ENCODE peak calls at places on chromosomes 7 and 10, in five cellular contexts. One of them, this sample, is unnamed.

GRCh38 chr10:57791546-57791945 is 476.1 kb downstream of the IPMK start:
- DNase-seq in adrenal gland: no peak
- DNase-seq in fibroblast of lung: no peak
- DNase-seq in PC-9: no peak
- DNase-seq in cardiac muscle cell: no peak
- DNase-seq in this sample: no peak

GRCh38 chr7:149620961-149621360 is 123.4 kb upstream of the ZNF746 start:
- DNase-seq in adrenal gland: no peak
- DNase-seq in fibroblast of lung: no peak
- DNase-seq in PC-9: no peak
- DNase-seq in cardiac muscle cell: no peak
- DNase-seq in this sample: no peak

GRCh38 chr10:15230257-15230656 is 61.8 kb upstream of the NMT2 start:
- DNase-seq in adrenal gland: no peak
- DNase-seq in PC-9: no peak
- DNase-seq in cardiac muscle cell: no peak
- DNase-seq in fibroblast of lung: no peak
- DNase-seq in this sample: no peak

GRCh38 chr7:101936223-101936611 is 118.8 kb downstream of the CUX1 start:
- DNase-seq in fibroblast of lung: no peak
- DNase-seq in cardiac muscle cell: no peak
- DNase-seq in adrenal gland: no peak
- DNase-seq in PC-9: no peak
- DNase-seq in this sample: no peak

GRCh38 chr10:17075510-17075909 is 54.1 kb downstream of the CUBN start:
- DNase-seq in fibroblast of lung: peak; percentile 95
- DNase-seq in cardiac muscle cell: peak; percentile 95
- DNase-seq in PC-9: peak; percentile 88
- DNase-seq in adrenal gland: no peak
- DNase-seq in this sample: no peak

GRCh38 chr10:32103721-32104120 is 47.5 kb upstream of the KIF5B start:
- DNase-seq in fibroblast of lung: peak; percentile 6
- DNase-seq in cardiac muscle cell: peak; percentile 20
- DNase-seq in adrenal gland: no peak
- DNase-seq in PC-9: no peak
- DNase-seq in this sample: no peak

GRCh38 chr10:72881291-72881690 is 12.2 kb upstream of the OIT3 start:
- DNase-seq in cardiac muscle cell: no peak
- DNase-seq in PC-9: no peak
- DNase-seq in fibroblast of lung: no peak
- DNase-seq in adrenal gland: no peak
- DNase-seq in this sample: no peak

GRCh38 chr7:26291699-26292538 is at the start of gene SNX10:
- DNase-seq in cardiac muscle cell: peak; percentile 34
- DNase-seq in adrenal gland: peak; percentile 73
- DNase-seq in fibroblast of lung: no peak
- DNase-seq in PC-9: peak; percentile 59
- DNase-seq in this sample: no peak

GRCh38 chr7:83613232-83613631 is 35.7 kb downstream of the SEMA3E start:
- DNase-seq in fibroblast of lung: no peak
- DNase-seq in PC-9: no peak
- DNase-seq in cardiac muscle cell: no peak
- DNase-seq in adrenal gland: no peak
- DNase-seq in this sample: no peak
- H3K4me3 ChIP-seq in fibroblast of lung: no peak overlapping the region
- H3K4me3 ChIP-seq in PC-9: no peak overlapping the region
- H3K4me3 ChIP-seq in cardiac muscle cell: no peak overlapping the region
- H3K4me3 ChIP-seq in adrenal gland: no peak overlapping the region
- H3K4me3 ChIP-seq in this sample: no peak overlapping the region

GRCh38 chr10:91208645-91209044 is 11.8 kb upstream of the PCGF5 start:
- DNase-seq in cardiac muscle cell: no peak
- DNase-seq in fibroblast of lung: no peak
- DNase-seq in PC-9: no peak
- DNase-seq in adrenal gland: no peak
- DNase-seq in this sample: no peak

GRCh38 chr10:91206837-91207474 is 13.5 kb upstream of the PCGF5 start:
- DNase-seq in cardiac muscle cell: no peak
- DNase-seq in fibroblast of lung: no peak
- DNase-seq in PC-9: no peak
- DNase-seq in adrenal gland: no peak
- DNase-seq in this sample: no peak

GRCh38 chr10:91211675-91212074 is 8.8 kb upstream of the PCGF5 start:
- DNase-seq in fibroblast of lung: no peak
- DNase-seq in PC-9: no peak
- DNase-seq in adrenal gland: no peak
- DNase-seq in cardiac muscle cell: no peak
- DNase-seq in this sample: no peak

GRCh38 chr10:91210435-91210834 is 10.0 kb upstream of the PCGF5 start:
- DNase-seq in cardiac muscle cell: no peak
- DNase-seq in PC-9: no peak
- DNase-seq in fibroblast of lung: no peak
- DNase-seq in adrenal gland: no peak
- DNase-seq in this sample: no peak

GRCh38 chr10:91210014-91210413 is 10.4 kb upstream of the PCGF5 start:
- DNase-seq in adrenal gland: no peak
- DNase-seq in fibroblast of lung: no peak
- DNase-seq in cardiac muscle cell: no peak
- DNase-seq in PC-9: no peak
- DNase-seq in this sample: no peak
- H3K4me3 ChIP-seq in adrenal gland: no peak overlapping the region
- H3K4me3 ChIP-seq in fibroblast of lung: no peak overlapping the region
- H3K4me3 ChIP-seq in cardiac muscle cell: no peak overlapping the region
- H3K4me3 ChIP-seq in PC-9: no peak overlapping the region
- H3K4me3 ChIP-seq in this sample: no peak overlapping the region

DNA sequence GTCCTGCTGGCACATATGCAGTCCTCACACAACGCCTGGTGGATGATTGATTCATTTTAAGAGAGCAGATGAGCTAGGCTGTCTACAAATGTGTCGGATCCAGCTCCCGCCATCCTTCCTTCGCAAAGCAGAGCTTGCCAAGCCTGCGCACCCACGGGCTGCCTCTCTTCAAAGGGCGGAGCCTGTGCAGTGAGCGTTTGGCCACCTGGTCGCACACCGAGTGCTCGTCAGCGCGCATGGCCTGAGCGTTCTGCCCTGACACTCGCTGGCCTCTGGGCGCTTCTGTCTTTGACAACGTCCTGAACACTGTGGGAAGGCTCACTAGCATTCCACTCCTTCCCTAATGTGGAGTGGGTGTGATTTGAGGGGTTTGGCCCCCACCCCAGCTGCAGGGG is 47.1 kb upstream of the TMEM72 start:
- DNase-seq in fibroblast of lung: peak; percentile 12
- DNase-seq in PC-9: no peak
- DNase-seq in cardiac muscle cell: peak; percentile 29
- DNase-seq in adrenal gland: no peak
- DNase-seq in this sample: no peak
- H3K4me3 ChIP-seq in fibroblast of lung: peak overlapping the region; percentile 74
- H3K4me3 ChIP-seq in PC-9: no peak overlapping the region
- H3K4me3 ChIP-seq in cardiac muscle cell: peak overlapping the region; percentile 45
- H3K4me3 ChIP-seq in adrenal gland: no peak overlapping the region
- H3K4me3 ChIP-seq in this sample: no peak overlapping the region

GRCh38 chr7:21355406-21355874 is 72.4 kb upstream of the SP4 start:
- DNase-seq in fibroblast of lung: no peak
- DNase-seq in adrenal gland: no peak
- DNase-seq in cardiac muscle cell: no peak
- DNase-seq in PC-9: peak; percentile 83
- DNase-seq in this sample: no peak
- H3K4me3 ChIP-seq in fibroblast of lung: no peak overlapping the region
- H3K4me3 ChIP-seq in adrenal gland: no peak overlapping the region
- H3K4me3 ChIP-seq in cardiac muscle cell: no peak overlapping the region
- H3K4me3 ChIP-seq in PC-9: no peak overlapping the region
- H3K4me3 ChIP-seq in this sample: no peak overlapping the region

DNA sequence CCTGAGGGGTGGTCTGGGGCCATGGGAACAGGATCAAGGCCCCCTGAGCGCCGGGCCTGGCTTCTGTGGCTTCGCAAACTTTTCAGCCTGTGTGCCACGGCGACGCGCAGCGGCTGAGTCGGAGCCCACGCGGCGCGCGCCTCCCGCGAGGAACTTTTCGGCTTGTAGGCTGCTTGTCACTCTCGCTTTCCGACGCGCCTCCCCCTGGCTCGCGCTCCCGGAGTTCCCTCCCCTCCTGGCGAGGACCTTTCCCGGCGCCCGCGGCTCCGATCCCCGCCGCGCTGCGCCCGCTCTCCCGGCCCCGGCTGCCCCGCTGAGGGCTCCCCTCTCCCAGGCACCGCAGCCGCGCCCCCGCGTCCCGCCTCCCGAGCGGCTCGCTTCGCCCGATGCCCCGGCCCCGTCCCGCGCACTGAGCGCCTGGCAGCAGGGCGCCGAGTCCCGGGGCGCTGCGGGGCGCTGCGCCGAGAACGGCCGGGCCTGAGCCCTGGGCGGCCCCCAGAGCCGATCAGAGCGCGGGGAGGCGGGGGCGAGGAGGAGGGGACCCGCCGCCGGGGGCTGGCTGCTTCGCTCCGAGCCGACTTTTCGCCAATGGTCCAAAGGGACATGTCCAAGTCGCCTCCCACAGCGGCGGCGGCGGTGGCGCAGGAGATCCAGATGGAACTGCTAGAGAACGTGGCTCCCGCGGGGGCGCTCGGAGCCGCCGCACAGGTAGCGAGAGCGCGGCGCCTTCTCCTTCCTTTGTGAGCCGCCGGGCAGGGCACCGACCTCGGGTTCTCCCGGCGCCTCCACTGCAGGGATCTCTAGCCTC is at the start of gene CACNB2:
- DNase-seq in cardiac muscle cell: peak; percentile 60
- DNase-seq in adrenal gland: peak; percentile 65
- DNase-seq in PC-9: no peak
- DNase-seq in fibroblast of lung: peak; percentile 69
- DNase-seq in this sample: peak; percentile 17
- H3K4me3 ChIP-seq in cardiac muscle cell: peak within 1 kb of the TSS; percentile 99
- H3K4me3 ChIP-seq in adrenal gland: no peak within 1 kb of the TSS
- H3K4me3 ChIP-seq in PC-9: peak within 1 kb of the TSS; percentile 14
- H3K4me3 ChIP-seq in fibroblast of lung: peak within 1 kb of the TSS; percentile 56
- H3K4me3 ChIP-seq in this sample: peak within 1 kb of the TSS; percentile 58

DNA sequence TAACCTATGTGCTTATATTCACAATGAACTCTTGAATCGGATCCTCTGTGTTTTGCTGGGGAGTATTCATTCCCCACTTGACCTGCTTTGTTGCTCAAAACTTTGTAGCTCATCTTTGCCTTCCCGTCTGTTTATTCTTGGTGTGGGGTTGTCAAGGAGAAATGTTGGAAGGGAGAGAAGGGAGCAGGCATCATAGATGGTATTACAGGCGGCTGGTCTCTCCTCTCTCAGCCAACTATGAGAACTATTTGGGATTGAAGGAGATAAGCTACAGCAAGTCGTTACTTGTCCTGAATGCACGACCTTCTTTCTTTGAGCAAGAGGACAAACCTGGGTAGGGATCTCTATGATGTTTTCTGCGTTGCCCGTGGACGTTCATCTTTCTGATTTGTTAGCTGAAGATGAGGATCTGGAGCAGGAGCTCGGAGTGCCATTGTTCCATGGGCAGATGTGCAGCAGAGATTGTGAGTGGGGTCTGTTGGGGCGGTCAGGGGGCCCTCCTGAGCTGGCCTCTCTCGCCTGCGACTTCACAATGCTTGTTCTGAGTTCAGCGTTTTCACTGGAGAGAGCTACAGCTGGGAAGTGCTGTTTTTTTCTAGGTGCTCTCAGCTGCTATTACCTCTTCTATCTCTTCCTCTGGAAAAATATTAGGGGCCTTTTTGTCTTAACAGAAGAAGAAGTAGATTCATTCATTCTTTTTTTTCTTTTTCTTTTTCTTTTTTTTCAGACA is 126.9 kb upstream of the KLF6 start:
- DNase-seq in PC-9: no peak
- DNase-seq in adrenal gland: no peak
- DNase-seq in cardiac muscle cell: peak; percentile 66
- DNase-seq in fibroblast of lung: no peak
- DNase-seq in this sample: no peak
- H3K4me3 ChIP-seq in PC-9: no peak overlapping the region
- H3K4me3 ChIP-seq in adrenal gland: no peak overlapping the region
- H3K4me3 ChIP-seq in cardiac muscle cell: no peak overlapping the region
- H3K4me3 ChIP-seq in fibroblast of lung: no peak overlapping the region
- H3K4me3 ChIP-seq in this sample: no peak overlapping the region

DNA sequence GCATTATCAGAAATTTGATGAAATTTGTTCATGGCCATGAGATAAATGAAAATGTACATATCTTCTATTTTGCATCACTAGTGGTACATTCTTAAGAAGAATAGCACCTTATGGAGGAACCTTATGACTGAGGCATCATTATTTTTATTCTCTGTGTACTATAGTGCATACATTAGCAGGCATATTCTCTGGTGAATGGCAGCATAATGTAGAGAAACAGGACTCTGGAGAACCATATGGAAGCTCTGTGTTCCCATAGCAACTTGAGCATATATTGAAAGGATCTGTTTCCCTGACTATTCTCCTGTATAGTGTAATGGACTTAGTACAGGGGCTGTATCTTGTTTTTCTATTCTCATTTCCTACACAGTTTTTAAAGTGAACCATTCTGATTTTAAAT is 128.3 kb upstream of the SMIM30 start:
- DNase-seq in fibroblast of lung: no peak
- DNase-seq in cardiac muscle cell: no peak
- DNase-seq in adrenal gland: no peak
- DNase-seq in PC-9: no peak
- DNase-seq in this sample: no peak
- H3K4me3 ChIP-seq in fibroblast of lung: no peak overlapping the region
- H3K4me3 ChIP-seq in cardiac muscle cell: no peak overlapping the region
- H3K4me3 ChIP-seq in adrenal gland: no peak overlapping the region
- H3K4me3 ChIP-seq in PC-9: no peak overlapping the region
- H3K4me3 ChIP-seq in this sample: no peak overlapping the region

GRCh38 chr10:80535671-80536360 is 1.9 kb upstream of the SH2D4B start:
- DNase-seq in cardiac muscle cell: peak; percentile 55
- DNase-seq in fibroblast of lung: peak; percentile 41
- DNase-seq in PC-9: peak; percentile 57
- DNase-seq in adrenal gland: peak; percentile 47
- DNase-seq in this sample: no peak
- H3K4me3 ChIP-seq in cardiac muscle cell: no peak overlapping the region
- H3K4me3 ChIP-seq in fibroblast of lung: peak overlapping the region; percentile 17
- H3K4me3 ChIP-seq in PC-9: peak overlapping the region; percentile 67
- H3K4me3 ChIP-seq in adrenal gland: no peak overlapping the region
- H3K4me3 ChIP-seq in this sample: no peak overlapping the region

GRCh38 chr10:11685787-11686218 is 56.4 kb upstream of the ECHDC3 start:
- DNase-seq in fibroblast of lung: peak; percentile 39
- DNase-seq in cardiac muscle cell: peak; percentile 73
- DNase-seq in PC-9: peak; percentile 44
- DNase-seq in adrenal gland: peak; percentile 58
- DNase-seq in this sample: peak; percentile 68
- H3K4me3 ChIP-seq in fibroblast of lung: no peak overlapping the region
- H3K4me3 ChIP-seq in cardiac muscle cell: no peak overlapping the region
- H3K4me3 ChIP-seq in PC-9: peak overlapping the region; percentile 53
- H3K4me3 ChIP-seq in adrenal gland: no peak overlapping the region
- H3K4me3 ChIP-seq in this sample: no peak overlapping the region